ENCODE peak calls at places on chromosomes 11 and 22, in five cellular contexts. I is EL; S is ovary; O is naive thymus-derived CD8-positive, alpha-beta T cell; J is activated naive CD8-positive, alpha-beta T cell treated with anti-CD3 and anti-CD28 coated beads, Interleukin-2, amount 10 ng/mL, durations not matched to agents 7 days and 5 days. K is an unnamed sample.

GRCh38 chr11:61968758-61969390 is 1.4 kb upstream of the FTH1 start:
- DNase-seq in J (peak), I (no peak), S (peak), O (peak), K (no peak)

GRCh38 chr22:34976474-34976873 is 89.5 kb upstream of the ISX start:
- DNase-seq in J (no peak), I (no peak), S (no peak), O (no peak), K (no peak)

GRCh38 chr11:84824624-84825023 is 802.5 kb downstream of the DLG2 start:
- DNase-seq in J (no peak), S (no peak), I (no peak), O (no peak), K (no peak)

GRCh38 chr11:15621565-15621964 is 506.8 kb downstream of the INSC start:
- DNase-seq in I (no peak), O (no peak), S (no peak), J (no peak), K (no peak)

GRCh38 chr11:1235615-1236315 is 12.9 kb downstream of the MUC5B start:
- DNase-seq in I (no peak), S (no peak), O (no peak), J (no peak), K (no peak)

GRCh38 chr11:61377461-61378160 is 14.8 kb upstream of the TMEM216 start:
- DNase-seq in S (no peak), I (no peak), O (no peak), J (no peak), K (no peak)

GRCh38 chr11:86938900-86939880 is 16.0 kb downstream of the FZD4 start:
- DNase-seq in I (peak), S (no peak), J (no peak), O (no peak), K (peak)

GRCh38 chr11:27592111-27592780 is 85.7 kb upstream of the LIN7C start:
- DNase-seq in O (no peak), S (no peak), I (no peak), J (no peak), K (no peak)

GRCh38 chr22:50530280-50530856 is 556 bp upstream of the TYMP start:
- DNase-seq in O (no peak), J (no peak), S (no peak), I (peak), K (peak)

GRCh38 chr22:27556371-27556770 is 245.2 kb downstream of the MN1 start:
- DNase-seq in S (no peak), J (no peak), I (no peak), O (no peak), K (no peak)

GRCh38 chr11:96254087-96254486 is 88.9 kb downstream of the MAML2 start:
- DNase-seq in O (peak), J (no peak), S (no peak), I (peak), K (no peak)

GRCh38 chr22:49853981-49854791 is 542 bp downstream of the ZBED4 start:
- DNase-seq in J (peak), O (peak), S (no peak), I (peak), K (peak)

GRCh38 chr11:124890701-124891389 is 6.8 kb downstream of the ROBO4 start:
- DNase-seq in J (no peak), S (no peak), O (no peak), I (no peak), K (no peak)

GRCh38 chr22:50085211-50085999 is at the start of gene MLC1:
- DNase-seq in J (peak), I (peak), O (no peak), S (no peak), K (no peak)

GRCh38 chr11:47078751-47079524 is 97.7 kb downstream of the ARFGAP2 start:
- DNase-seq in S (no peak), O (no peak), I (peak), J (no peak), K (no peak)

GRCh38 chr11:119110439-119110838 is 3.3 kb downstream of the C2CD2L start:
- DNase-seq in J (no peak), O (no peak), S (no peak), I (no peak), K (no peak)

GRCh38 chr11:37963440-37963839 is 1365.4 kb upstream of the RAG2 start:
- DNase-seq in J (no peak), S (no peak), I (no peak), O (no peak), K (no peak)

GRCh38 chr11:17445240-17445795 is 31.3 kb downstream of the ABCC8 start:
- DNase-seq in J (no peak), O (no peak), I (no peak), S (no peak), K (no peak)

GRCh38 chr22:25766418-25766817 is 24.4 kb downstream of the MYO18B start:
- DNase-seq in J (no peak), O (no peak), I (no peak), S (no peak), K (no peak)

GRCh38 chr11:9277176-9277575 is 12.0 kb upstream of the DENND5A start:
- DNase-seq in I (no peak), J (no peak), S (no peak), O (no peak), K (peak)

GRCh38 chr11:119754199-119754598 is 25.2 kb upstream of the NECTIN1 start:
- DNase-seq in J (no peak), O (no peak), I (no peak), S (no peak), K (no peak)

GRCh38 chr11:74877132-74877531 is 71.8 kb downstream of the XRRA1 start:
- DNase-seq in S (no peak), I (no peak), J (no peak), O (no peak), K (peak)

GRCh38 chr11:5689551-5689983 is at the start of gene TRIM22:
- DNase-seq in S (peak), O (peak), J (peak), I (peak), K (no peak)

GRCh38 chr22:47207387-47207786 is 444.9 kb downstream of the TBC1D22A start:
- DNase-seq in S (peak), I (no peak), J (no peak), O (peak), K (no peak)

GRCh38 chr11:690738-691633 is 4.0 kb downstream of the DEAF1 start:
- DNase-seq in S (no peak), I (no peak), J (peak), O (peak), K (no peak)

GRCh38 chr11:17918049-17918605 is 94.7 kb downstream of the SERGEF start:
- DNase-seq in S (no peak), I (no peak), O (no peak), J (no peak), K (no peak)

GRCh38 chr11:131370901-131371790 is 731 bp downstream of the NTM start:
- DNase-seq in J (no peak), O (no peak), I (no peak), S (no peak), K (no peak)

GRCh38 chr22:23251445-23252093 is 71.3 kb downstream of the BCR start:
- DNase-seq in J (no peak), I (peak), S (no peak), O (no peak), K (peak)

GRCh38 chr11:30459821-30460220 is 126.3 kb downstream of the MPPED2 start:
- DNase-seq in S (no peak), O (no peak), J (no peak), I (no peak), K (no peak)

GRCh38 chr11:10302294-10302743 is 2.6 kb upstream of the ADM start:
- DNase-seq in I (no peak), S (no peak), J (no peak), O (no peak), K (peak)

K was measured in PC-3.